ENCODE peak calls at places on chromosomes 5 and 9, in six cellular contexts. One of them, this sample, is unnamed.
A peak's percentile ranks its signal among the peaks of the same experiment; 100 is the strongest.

GRCh38 chr9:133960568-133961129 is 31.5 kb downstream of the VAV2 start:
- DNase-seq in neural progenitor cell: peak; percentile 50
- DNase-seq in BJ: no peak
- DNase-seq in CD8-positive, alpha-beta memory T cell: no peak
- DNase-seq in stomach: peak; percentile 50
- DNase-seq in spleen: peak; percentile 79
- DNase-seq in this sample: peak; percentile 73

GRCh38 chr5:178991190-178992145 is 3.7 kb downstream of the GRM6 start:
- DNase-seq in neural progenitor cell: no peak
- DNase-seq in BJ: no peak
- DNase-seq in CD8-positive, alpha-beta memory T cell: no peak
- DNase-seq in stomach: no peak
- DNase-seq in spleen: peak; percentile 51
- DNase-seq in this sample: no peak

GRCh38 chr9:138053996-138054752 is 176.6 kb downstream of the CACNA1B start:
- DNase-seq in neural progenitor cell: no peak
- DNase-seq in BJ: no peak
- DNase-seq in CD8-positive, alpha-beta memory T cell: no peak
- DNase-seq in stomach: peak; percentile 18
- DNase-seq in spleen: peak; percentile 52
- DNase-seq in this sample: peak; percentile 27

GRCh38 chr5:176396330-176396729 is 7.8 kb downstream of the HIGD2A start:
- DNase-seq in neural progenitor cell: no peak
- DNase-seq in BJ: no peak
- DNase-seq in CD8-positive, alpha-beta memory T cell: peak; percentile 14
- DNase-seq in stomach: no peak
- DNase-seq in spleen: no peak
- DNase-seq in this sample: no peak

GRCh38 chr9:109248133-109248581 is 72.7 kb downstream of the EPB41L4B start:
- DNase-seq in neural progenitor cell: no peak
- DNase-seq in BJ: no peak
- DNase-seq in CD8-positive, alpha-beta memory T cell: no peak
- DNase-seq in stomach: no peak
- DNase-seq in spleen: no peak
- DNase-seq in this sample: no peak

GRCh38 chr5:55333811-55334210 is 26.0 kb downstream of the MTREX start:
- DNase-seq in neural progenitor cell: no peak
- DNase-seq in BJ: no peak
- DNase-seq in CD8-positive, alpha-beta memory T cell: no peak
- DNase-seq in stomach: no peak
- DNase-seq in spleen: no peak
- DNase-seq in this sample: no peak

GRCh38 chr5:124235576-124235975 is 510.9 kb downstream of the ZNF608 start:
- DNase-seq in neural progenitor cell: no peak
- DNase-seq in BJ: no peak
- DNase-seq in CD8-positive, alpha-beta memory T cell: no peak
- DNase-seq in stomach: no peak
- DNase-seq in spleen: no peak
- DNase-seq in this sample: no peak

GRCh38 chr5:109256486-109256885 is 153.3 kb downstream of the PJA2 start:
- DNase-seq in neural progenitor cell: no peak
- DNase-seq in BJ: no peak
- DNase-seq in CD8-positive, alpha-beta memory T cell: no peak
- DNase-seq in stomach: no peak
- DNase-seq in spleen: no peak
- DNase-seq in this sample: no peak

GRCh38 chr9:136728080-136728547 is 14.6 kb downstream of the LCN10 start:
- DNase-seq in neural progenitor cell: peak; percentile 93
- DNase-seq in BJ: peak; percentile 18
- DNase-seq in CD8-positive, alpha-beta memory T cell: peak; percentile 94
- DNase-seq in stomach: peak; percentile 92
- DNase-seq in spleen: peak; percentile 96
- DNase-seq in this sample: peak; percentile 95

GRCh38 chr9:136728548-136729123 is 14.1 kb downstream of the LCN10 start:
- DNase-seq in neural progenitor cell: peak; percentile 75
- DNase-seq in BJ: no peak
- DNase-seq in CD8-positive, alpha-beta memory T cell: no peak
- DNase-seq in stomach: no peak
- DNase-seq in spleen: no peak
- DNase-seq in this sample: peak; percentile 56

GRCh38 chr9:136729926-136730325 is 12.8 kb downstream of the LCN10 start:
- DNase-seq in neural progenitor cell: no peak
- DNase-seq in BJ: no peak
- DNase-seq in CD8-positive, alpha-beta memory T cell: no peak
- DNase-seq in stomach: no peak
- DNase-seq in spleen: no peak
- DNase-seq in this sample: no peak

GRCh38 chr9:136726631-136727191 is 14.3 kb downstream of the DIPK1B start:
- DNase-seq in neural progenitor cell: peak; percentile 69
- DNase-seq in BJ: no peak
- DNase-seq in CD8-positive, alpha-beta memory T cell: peak; percentile 66
- DNase-seq in stomach: no peak
- DNase-seq in spleen: no peak
- DNase-seq in this sample: no peak

DNA sequence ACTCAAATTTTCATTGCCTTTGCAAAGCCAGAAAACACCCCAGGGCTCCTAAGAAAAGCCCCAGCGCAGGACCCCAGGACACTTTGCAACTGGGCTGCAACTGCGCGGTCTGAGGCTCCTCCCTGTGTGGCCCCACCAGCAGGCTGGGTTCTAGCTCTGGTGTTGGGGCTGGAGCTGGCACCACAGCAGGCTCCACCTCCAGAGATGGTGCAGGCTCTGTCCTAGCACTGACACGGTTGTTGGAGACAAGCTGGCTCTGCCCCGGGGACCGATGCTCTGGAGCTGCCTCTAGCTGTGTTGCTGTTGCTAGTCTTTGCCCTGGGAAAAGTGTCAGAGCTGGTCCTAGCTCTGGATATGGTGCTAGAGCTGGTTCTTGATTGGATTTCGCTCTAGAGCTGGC is 13.6 kb downstream of the LCN10 start:
- DNase-seq in neural progenitor cell: no peak
- DNase-seq in BJ: no peak
- DNase-seq in CD8-positive, alpha-beta memory T cell: no peak
- DNase-seq in stomach: no peak
- DNase-seq in spleen: no peak
- DNase-seq in this sample: no peak
- H3K4me3 ChIP-seq in neural progenitor cell: peak overlapping the region; percentile 89
- H3K4me3 ChIP-seq in BJ: peak overlapping the region; percentile 97
- H3K4me3 ChIP-seq in CD8-positive, alpha-beta memory T cell: peak overlapping the region; percentile 98
- H3K4me3 ChIP-seq in stomach: peak overlapping the region; percentile 83
- H3K4me3 ChIP-seq in spleen: peak overlapping the region; percentile 80
- H3K4me3 ChIP-seq in this sample: peak overlapping the region; percentile 93

GRCh38 chr9:38621434-38622082 is 1.2 kb upstream of the ANKRD18A start:
- DNase-seq in neural progenitor cell: peak; percentile 62
- DNase-seq in BJ: no peak
- DNase-seq in CD8-positive, alpha-beta memory T cell: peak; percentile 55
- DNase-seq in stomach: peak; percentile 34
- DNase-seq in spleen: peak; percentile 86
- DNase-seq in this sample: peak; percentile 61

GRCh38 chr9:38620483-38621433 is at the start of gene ANKRD18A:
- DNase-seq in neural progenitor cell: peak; percentile 97
- DNase-seq in BJ: no peak
- DNase-seq in CD8-positive, alpha-beta memory T cell: peak; percentile 66
- DNase-seq in stomach: peak; percentile 92
- DNase-seq in spleen: peak; percentile 90
- DNase-seq in this sample: peak; percentile 93

GRCh38 chr9:38622961-38623360 is 2.6 kb upstream of the ANKRD18A start:
- DNase-seq in neural progenitor cell: no peak
- DNase-seq in BJ: no peak
- DNase-seq in CD8-positive, alpha-beta memory T cell: no peak
- DNase-seq in stomach: no peak
- DNase-seq in spleen: no peak
- DNase-seq in this sample: no peak

GRCh38 chr9:38619556-38620447 is 594 bp downstream of the ANKRD18A start:
- DNase-seq in neural progenitor cell: peak; percentile 52
- DNase-seq in BJ: no peak
- DNase-seq in CD8-positive, alpha-beta memory T cell: no peak
- DNase-seq in stomach: no peak
- DNase-seq in spleen: peak; percentile 80
- DNase-seq in this sample: peak; percentile 56

GRCh38 chr9:38622083-38622674 is 1.8 kb upstream of the ANKRD18A start:
- DNase-seq in neural progenitor cell: peak; percentile 57
- DNase-seq in BJ: no peak
- DNase-seq in CD8-positive, alpha-beta memory T cell: no peak
- DNase-seq in stomach: no peak
- DNase-seq in spleen: peak; percentile 82
- DNase-seq in this sample: no peak
- H3K4me3 ChIP-seq in neural progenitor cell: peak overlapping the region; percentile 77
- H3K4me3 ChIP-seq in BJ: no peak overlapping the region
- H3K4me3 ChIP-seq in CD8-positive, alpha-beta memory T cell: peak overlapping the region; percentile 49
- H3K4me3 ChIP-seq in stomach: peak overlapping the region; percentile 47
- H3K4me3 ChIP-seq in spleen: peak overlapping the region; percentile 54
- H3K4me3 ChIP-seq in this sample: peak overlapping the region; percentile 61

GRCh38 chr5:67014957-67015400 is 181.6 kb downstream of the CD180 start:
- DNase-seq in neural progenitor cell: no peak
- DNase-seq in BJ: no peak
- DNase-seq in CD8-positive, alpha-beta memory T cell: no peak
- DNase-seq in stomach: peak; percentile 56
- DNase-seq in spleen: no peak
- DNase-seq in this sample: no peak
- H3K4me3 ChIP-seq in neural progenitor cell: no peak overlapping the region
- H3K4me3 ChIP-seq in BJ: no peak overlapping the region
- H3K4me3 ChIP-seq in CD8-positive, alpha-beta memory T cell: no peak overlapping the region
- H3K4me3 ChIP-seq in stomach: peak overlapping the region; percentile 30
- H3K4me3 ChIP-seq in spleen: no peak overlapping the region
- H3K4me3 ChIP-seq in this sample: peak overlapping the region; percentile 42

DNA sequence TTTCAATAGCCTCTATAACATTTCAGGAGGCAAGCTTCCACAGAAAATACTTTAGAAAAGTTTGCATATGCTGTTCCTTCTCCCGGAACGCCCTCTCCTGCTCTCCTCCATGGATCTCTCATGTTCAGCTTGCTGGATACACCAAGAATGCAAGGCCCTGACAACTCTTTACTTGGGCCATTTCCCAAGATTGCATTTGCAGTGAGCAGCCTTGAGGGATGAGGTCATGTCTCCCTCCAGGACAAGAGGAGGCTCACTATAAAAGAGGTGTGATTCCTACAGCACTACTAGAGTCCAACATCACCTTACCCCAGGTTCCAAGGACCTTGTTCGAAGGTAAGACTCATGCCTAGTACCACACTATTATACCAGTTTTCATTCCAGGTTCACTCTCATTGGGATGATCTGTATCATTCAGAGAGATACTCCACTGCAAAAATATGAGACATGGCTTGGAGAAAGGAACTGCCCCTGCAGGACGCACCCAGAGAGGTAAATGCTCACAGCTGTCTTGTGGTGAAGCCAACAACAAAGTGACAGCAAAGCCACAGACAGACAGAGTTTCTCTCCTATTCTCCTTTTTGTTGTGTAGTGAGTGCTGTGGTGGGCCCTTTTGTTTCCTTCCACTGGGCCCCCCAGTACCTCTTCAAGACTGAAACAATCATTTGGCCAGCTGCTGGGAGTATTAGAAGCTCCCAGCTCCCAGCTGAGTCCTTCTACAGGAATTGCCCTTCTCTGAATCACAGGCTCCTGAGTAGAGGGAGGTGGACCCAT is 151.7 kb upstream of the ZNF366 start:
- DNase-seq in neural progenitor cell: no peak
- DNase-seq in BJ: no peak
- DNase-seq in CD8-positive, alpha-beta memory T cell: no peak
- DNase-seq in stomach: no peak
- DNase-seq in spleen: no peak
- DNase-seq in this sample: no peak
- H3K4me3 ChIP-seq in neural progenitor cell: no peak overlapping the region
- H3K4me3 ChIP-seq in BJ: no peak overlapping the region
- H3K4me3 ChIP-seq in CD8-positive, alpha-beta memory T cell: no peak overlapping the region
- H3K4me3 ChIP-seq in stomach: no peak overlapping the region
- H3K4me3 ChIP-seq in spleen: no peak overlapping the region
- H3K4me3 ChIP-seq in this sample: no peak overlapping the region

GRCh38 chr9:69171517-69171916 is 2.6 kb upstream of the TJP2 start:
- DNase-seq in neural progenitor cell: no peak
- DNase-seq in BJ: no peak
- DNase-seq in CD8-positive, alpha-beta memory T cell: no peak
- DNase-seq in stomach: no peak
- DNase-seq in spleen: no peak
- DNase-seq in this sample: no peak
- H3K4me3 ChIP-seq in neural progenitor cell: no peak overlapping the region
- H3K4me3 ChIP-seq in BJ: no peak overlapping the region
- H3K4me3 ChIP-seq in CD8-positive, alpha-beta memory T cell: no peak overlapping the region
- H3K4me3 ChIP-seq in stomach: no peak overlapping the region
- H3K4me3 ChIP-seq in spleen: no peak overlapping the region
- H3K4me3 ChIP-seq in this sample: no peak overlapping the region

GRCh38 chr9:96555567-96556386 is 63.9 kb downstream of the CDC14B start:
- DNase-seq in neural progenitor cell: no peak
- DNase-seq in BJ: no peak
- DNase-seq in CD8-positive, alpha-beta memory T cell: no peak
- DNase-seq in stomach: no peak
- DNase-seq in spleen: no peak
- DNase-seq in this sample: no peak
- H3K4me3 ChIP-seq in neural progenitor cell: no peak overlapping the region
- H3K4me3 ChIP-seq in BJ: no peak overlapping the region
- H3K4me3 ChIP-seq in CD8-positive, alpha-beta memory T cell: no peak overlapping the region
- H3K4me3 ChIP-seq in stomach: no peak overlapping the region
- H3K4me3 ChIP-seq in spleen: no peak overlapping the region
- H3K4me3 ChIP-seq in this sample: no peak overlapping the region

GRCh38 chr9:121568541-121569265 is 69.1 kb upstream of the GGTA1 start:
- DNase-seq in neural progenitor cell: no peak
- DNase-seq in BJ: no peak
- DNase-seq in CD8-positive, alpha-beta memory T cell: no peak
- DNase-seq in stomach: no peak
- DNase-seq in spleen: no peak
- DNase-seq in this sample: no peak
- H3K4me3 ChIP-seq in neural progenitor cell: no peak overlapping the region
- H3K4me3 ChIP-seq in BJ: no peak overlapping the region
- H3K4me3 ChIP-seq in CD8-positive, alpha-beta memory T cell: no peak overlapping the region
- H3K4me3 ChIP-seq in stomach: no peak overlapping the region
- H3K4me3 ChIP-seq in spleen: no peak overlapping the region
- H3K4me3 ChIP-seq in this sample: no peak overlapping the region

DNA sequence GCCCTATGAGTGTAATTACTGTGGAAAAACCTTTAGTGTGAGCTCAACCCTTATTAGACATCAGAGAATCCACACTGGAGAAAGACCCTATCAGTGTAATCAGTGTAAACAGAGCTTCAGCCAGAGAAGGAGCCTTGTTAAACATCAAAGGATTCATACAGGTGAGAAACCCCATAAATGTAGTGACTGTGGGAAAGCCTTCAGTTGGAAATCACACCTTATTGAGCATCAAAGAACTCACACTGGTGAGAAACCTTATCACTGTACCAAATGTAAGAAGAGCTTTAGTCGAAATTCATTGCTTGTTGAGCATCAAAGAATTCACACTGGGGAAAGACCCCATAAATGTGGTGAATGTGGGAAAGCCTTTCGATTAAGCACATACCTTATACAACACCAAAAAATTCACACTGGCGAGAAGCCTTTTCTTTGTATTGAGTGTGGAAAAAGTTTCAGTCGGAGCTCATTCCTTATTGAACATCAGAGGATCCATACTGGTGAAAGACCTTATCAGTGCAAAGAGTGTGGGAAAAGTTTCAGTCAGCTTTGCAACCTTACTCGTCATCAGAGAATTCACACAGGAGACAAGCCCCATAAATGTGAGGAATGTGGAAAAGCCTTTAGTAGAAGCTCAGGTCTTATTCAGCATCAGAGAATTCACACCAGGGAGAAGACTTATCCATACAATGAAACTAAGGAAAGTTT is 9.9 kb downstream of the ZNF189 start:
- DNase-seq in neural progenitor cell: no peak
- DNase-seq in BJ: no peak
- DNase-seq in CD8-positive, alpha-beta memory T cell: no peak
- DNase-seq in stomach: no peak
- DNase-seq in spleen: no peak
- DNase-seq in this sample: no peak
- H3K4me3 ChIP-seq in neural progenitor cell: peak overlapping the region; percentile 7
- H3K4me3 ChIP-seq in BJ: no peak overlapping the region
- H3K4me3 ChIP-seq in CD8-positive, alpha-beta memory T cell: peak overlapping the region; percentile 1
- H3K4me3 ChIP-seq in stomach: no peak overlapping the region
- H3K4me3 ChIP-seq in spleen: no peak overlapping the region
- H3K4me3 ChIP-seq in this sample: no peak overlapping the region

This sample was measured in lower lobe of right lung.